ENCODE peak calls at places on chromosomes 6 and 20, in eight cellular contexts. N, D, L, W, P, G, J and C are unnamed samples.

GRCh38 chr6:142867355-142867801 is 77.6 kb downstream of the HIVEP2 start:
- DNase-seq in G (no peak), W (no peak), P (peak; percentile 47), D (no peak), N (no peak), L (no peak), J (peak; percentile 29), C (no peak)

GRCh38 chr6:55260181-55260580 is 67.1 kb upstream of the GFRAL start:
- DNase-seq in J (no peak), L (no peak), G (no peak), N (no peak), D (no peak), W (no peak), P (no peak), C (no peak)

GRCh38 chr6:84033523-84034451 is at the start of gene MRAP2:
- DNase-seq in W (no peak), P (peak; percentile 16), G (no peak), J (no peak), L (peak; percentile 51), N (peak; percentile 68), D (no peak), C (peak; percentile 78)

GRCh38 chr6:166488081-166488685 is 98.3 kb downstream of the RAMACL start:
- DNase-seq in P (peak; percentile 10), W (no peak), J (peak; percentile 39), L (no peak), G (no peak), N (no peak), D (peak; percentile 34), C (no peak)

GRCh38 chr6:10194816-10195639 is 219.8 kb downstream of the TFAP2A start:
- DNase-seq in G (peak; percentile 25), D (no peak), N (no peak), P (no peak), J (no peak), L (no peak), W (no peak), C (no peak)

GRCh38 chr20:4546786-4547185 is 174.9 kb upstream of the PRND start:
- DNase-seq in P (peak; percentile 89), N (no peak), G (peak; percentile 80), J (peak; percentile 91), D (no peak), L (no peak), W (peak; percentile 65), C (no peak)

GRCh38 chr6:125863023-125863422 is 72.3 kb downstream of the NCOA7 start:
- DNase-seq in W (no peak), J (no peak), G (no peak), N (no peak), L (no peak), D (no peak), P (no peak), C (no peak)

GRCh38 chr20:31704225-31705119 is 18.2 kb downstream of the BCL2L1 start:
- DNase-seq in G (peak; percentile 98), N (no peak), P (no peak), D (no peak), J (peak; percentile 66), L (peak; percentile 53), W (peak; percentile 93), C (no peak)

GRCh38 chr20:52204136-52204535 is 12.6 kb upstream of the ZFP64 start:
- DNase-seq in N (peak; percentile 40), G (no peak), J (no peak), P (peak; percentile 2), L (no peak), D (no peak), W (peak; percentile 8), C (no peak)

GRCh38 chr6:4608361-4609115 is 167.7 kb upstream of the CDYL start:
- DNase-seq in G (no peak), W (no peak), J (no peak), N (no peak), D (peak; percentile 75), L (no peak), P (no peak), C (no peak)

GRCh38 chr6:978937-979685 is 286.2 kb upstream of the EXOC2 start:
- DNase-seq in P (no peak), G (no peak), N (no peak), L (no peak), J (peak; percentile 2), D (no peak), W (no peak), C (no peak)

GRCh38 chr6:11196511-11197174 is 35.8 kb downstream of the NEDD9 start:
- DNase-seq in G (no peak), L (no peak), W (no peak), D (no peak), P (peak; percentile 34), N (no peak), J (peak; percentile 85), C (no peak)

GRCh38 chr20:24658920-24659660 is 189.7 kb downstream of the SYNDIG1 start:
- DNase-seq in W (no peak), D (peak; percentile 34), J (no peak), G (no peak), L (no peak), P (no peak), N (no peak), C (no peak)

GRCh38 chr20:10622657-10623418 is 51.0 kb downstream of the JAG1 start:
- DNase-seq in D (no peak), L (no peak), G (peak; percentile 49), J (peak; percentile 72), P (peak; percentile 83), W (no peak), N (no peak), C (no peak)

GRCh38 chr6:168116975-168117899 is 38.2 kb upstream of the FRMD1 start:
- DNase-seq in G (no peak), P (no peak), L (no peak), W (no peak), N (peak; percentile 50), J (no peak), D (peak; percentile 28), C (no peak)

GRCh38 chr20:33709398-33709797 is 10.7 kb downstream of the PXMP4 start:
- DNase-seq in D (no peak), G (no peak), L (no peak), W (no peak), P (peak; percentile 20), J (no peak), N (peak; percentile 88), C (no peak)

GRCh38 chr6:1082040-1082935 is 229.6 kb upstream of the FOXQ1 start:
- DNase-seq in J (peak; percentile 73), P (peak; percentile 72), N (no peak), L (no peak), D (no peak), W (no peak), G (peak; percentile 95), C (no peak)

GRCh38 chr6:150018846-150019580 is 6.3 kb downstream of the RAET1L start:
- DNase-seq in W (no peak), J (no peak), P (no peak), L (no peak), N (no peak), D (no peak), G (no peak), C (no peak)

GRCh38 chr6:150016324-150017185 is 8.8 kb downstream of the RAET1L start:
- DNase-seq in W (peak; percentile 65), L (peak; percentile 51), D (peak; percentile 74), P (peak; percentile 66), N (peak; percentile 36), G (peak; percentile 55), J (peak; percentile 61), C (peak; percentile 37)
- TF ChIP-seq CTCF in W (peak; percentile 36), L (peak; percentile 75), D (peak; percentile 85), P (peak; percentile 49), N (peak; percentile 74), G (peak; percentile 80), J (peak; percentile 63), C (peak; percentile 68)

GRCh38 chr6:32692019-32692418 is 25.6 kb upstream of the HLA-DQB1 start:
- DNase-seq in W (peak; percentile 42), J (no peak), P (no peak), G (peak; percentile 47), D (no peak), N (no peak), L (peak; percentile 16), C (peak; percentile 11)
- TF ChIP-seq CTCF in W (peak; percentile 66), J (no peak), P (no peak), G (peak; percentile 61), D (no peak), N (peak; percentile 74), L (no peak), C (peak; percentile 27)

GRCh38 chr6:110949679-110950285 is 8.7 kb upstream of the GTF3C6 start:
- DNase-seq in W (peak; percentile 12), N (no peak), P (peak; percentile 63), L (no peak), J (peak; percentile 54), G (no peak), D (no peak), C (no peak)
- TF ChIP-seq CTCF in W (no peak), N (peak; percentile 76), P (peak; percentile 47), L (peak; percentile 56), J (peak; percentile 66), G (peak; percentile 70), D (peak; percentile 70), C (peak; percentile 26)

GRCh38 chr6:134437376-134437775 is 119.5 kb upstream of the SGK1 start:
- DNase-seq in P (peak; percentile 82), N (peak; percentile 20), W (no peak), J (peak; percentile 75), G (peak; percentile 60), D (no peak), L (no peak), C (no peak)
- TF ChIP-seq CTCF in P (peak; percentile 26), N (peak; percentile 25), W (no peak), J (peak; percentile 26), G (peak; percentile 52), D (no peak), L (no peak), C (no peak)

GRCh38 chr6:30612213-30612612 is 4.8 kb downstream of the PPP1R10 start:
- DNase-seq in N (no peak), J (peak; percentile 57), G (no peak), D (no peak), W (no peak), L (no peak), P (peak; percentile 61), C (no peak)
- TF ChIP-seq CTCF in N (peak; percentile 53), J (peak; percentile 45), G (peak; percentile 62), D (peak; percentile 30), W (peak; percentile 42), L (peak; percentile 26), P (peak; percentile 54), C (no peak)

DNA sequence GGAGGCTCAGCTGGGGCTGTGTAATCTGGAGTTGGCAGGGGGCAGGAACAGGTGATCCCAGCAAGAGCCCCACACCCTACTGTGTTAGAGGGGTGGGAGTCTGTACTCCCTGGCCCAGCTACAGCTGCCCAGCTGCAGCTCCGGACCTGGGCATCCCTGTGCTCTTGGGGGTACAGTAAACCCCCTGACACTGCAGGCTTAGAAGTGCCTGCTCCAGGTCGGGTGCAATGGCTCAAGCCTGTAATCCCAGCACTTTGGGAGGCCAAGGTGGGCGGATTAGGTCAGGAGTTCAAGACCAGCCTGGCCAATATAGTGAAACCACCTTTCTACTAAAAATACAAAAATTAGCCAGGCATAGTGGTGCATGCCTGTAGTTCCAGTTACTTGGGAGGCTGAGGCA is 1228.6 kb upstream of the EYS start:
- DNase-seq in P (no peak), L (no peak), W (no peak), N (no peak), J (no peak), D (no peak), G (no peak), C (no peak)
- TF ChIP-seq CTCF in P (no peak), L (no peak), W (no peak), N (no peak), J (no peak), D (no peak), G (no peak), C (no peak)